ENCODE peak calls at places on chromosomes 16 and 17, in four cellular contexts. K, R, O and V are unnamed samples.
A peak's percentile ranks its signal among the peaks of the same experiment; 100 is the strongest.

GRCh38 chr17:1315409-1315808 is 35.9 kb downstream of the TRARG1 start:
- DNase-seq in K (no peak), R (no peak), O (no peak), V (no peak)

GRCh38 chr16:64428463-64428862 is 693.4 kb downstream of the CDH11 start:
- DNase-seq in K (no peak), R (no peak), O (no peak), V (no peak)

GRCh38 chr17:39143552-39144093 is 7.8 kb downstream of the PLXDC1 start:
- DNase-seq in K (no peak), R (no peak), O (no peak), V (no peak)

GRCh38 chr17:72760368-72760767 is 332.1 kb downstream of the SLC39A11 start:
- DNase-seq in K (no peak), R (no peak), O (no peak), V (no peak)

GRCh38 chr17:40315678-40316570 is 6.9 kb downstream of the RARA start:
- DNase-seq in K (no peak), R (peak; percentile 25), O (no peak), V (no peak)

GRCh38 chr17:34626141-34626681 is 46.8 kb downstream of the TMEM132E start:
- DNase-seq in K (no peak), R (no peak), O (peak; percentile 42), V (no peak)

GRCh38 chr16:58348986-58349385 is 43.3 kb upstream of the GINS3 start:
- DNase-seq in K (no peak), R (no peak), O (no peak), V (no peak)

GRCh38 chr16:57807252-57807967 is 5.1 kb upstream of the KIFC3 start:
- DNase-seq in K (no peak), R (no peak), O (no peak), V (no peak)

GRCh38 chr16:24328835-24329418 is 72.8 kb downstream of the CACNG3 start:
- DNase-seq in K (no peak), R (no peak), O (no peak), V (no peak)

GRCh38 chr17:74823176-74823495 is 36.5 kb downstream of the GRIN2C start:
- DNase-seq in K (no peak), R (no peak), O (no peak), V (no peak)

GRCh38 chr17:71188811-71189492 is 931.9 kb upstream of the SOX9 start:
- DNase-seq in K (no peak), R (no peak), O (no peak), V (no peak)

GRCh38 chr17:28173071-28173561 is 130.6 kb downstream of the NLK start:
- DNase-seq in K (no peak), R (no peak), O (no peak), V (no peak)
- H3K4me1 ChIP-seq in K (peaks cover 8% of the 10 kb centered on the region), R (no peaks in the 10 kb centered on the region), O (no peaks in the 10 kb centered on the region), V (no peaks in the 10 kb centered on the region)

GRCh38 chr16:20899503-20900298 is 457 bp downstream of the DCUN1D3 start:
- DNase-seq in K (no peak), R (no peak), O (peak; percentile 59), V (no peak)

GRCh38 chr16:20898938-20899502 is 1.1 kb downstream of the DCUN1D3 start:
- DNase-seq in K (no peak), R (no peak), O (no peak), V (no peak)

GRCh38 chr16:20900299-20901067 is at the start of the genes DCUN1D3 and LYRM1:
- DNase-seq in K (peak; percentile 92), R (peak; percentile 95), O (peak; percentile 96), V (peak; percentile 93)

GRCh38 chr16:20897253-20897896 is 2.8 kb downstream of the DCUN1D3 start:
- DNase-seq in K (no peak), R (no peak), O (no peak), V (no peak)

DNA sequence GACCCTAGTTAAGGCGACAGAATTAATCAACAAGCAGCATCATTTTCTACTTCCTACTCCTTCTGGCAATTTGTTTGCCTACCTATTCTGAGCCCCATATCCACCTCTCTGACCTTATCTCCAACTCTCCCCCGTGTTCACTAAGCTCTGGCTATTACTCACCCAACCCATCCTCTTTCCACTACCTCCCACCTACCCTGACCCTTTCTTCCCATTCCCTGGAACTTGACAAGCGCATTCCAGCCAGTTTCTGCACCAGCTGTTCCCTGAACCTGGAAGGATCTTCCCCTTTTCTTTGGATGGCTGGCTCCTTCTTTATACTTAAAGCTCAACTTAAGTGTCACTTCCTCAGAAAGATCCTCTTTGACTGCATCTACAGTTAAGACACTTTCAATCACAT is 2.3 kb downstream of the DCUN1D3 start:
- DNase-seq in K (no peak), R (no peak), O (no peak), V (no peak)
- H3K4me3 ChIP-seq in K (no peak overlapping the region), R (peak overlapping the region; percentile 71), O (no peak overlapping the region), V (no peak overlapping the region)

DNA sequence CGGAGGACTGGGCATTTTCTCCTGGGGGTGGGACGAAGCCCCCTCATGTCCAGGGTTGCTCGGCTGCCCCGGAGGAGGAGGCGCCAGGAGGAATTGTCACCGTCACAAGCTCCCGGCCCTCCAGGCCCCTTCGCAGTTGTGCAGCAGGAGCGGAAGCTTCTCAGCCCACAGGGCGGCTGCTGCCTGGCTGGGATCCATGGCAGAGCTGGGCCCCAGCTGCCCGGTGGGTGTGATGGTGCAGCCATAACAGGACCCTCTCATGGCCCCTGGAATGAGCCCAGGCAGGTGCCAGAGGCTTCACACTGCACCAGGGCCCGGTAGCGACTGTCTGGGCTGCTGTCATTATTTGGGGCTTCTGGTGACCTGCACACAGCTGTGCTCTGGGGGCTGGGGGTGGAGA is 54.9 kb upstream of the GNG13 start:
- DNase-seq in K (no peak), R (no peak), O (no peak), V (no peak)
- H3K9me3 ChIP-seq in K (no peaks in the 10 kb centered on the region), R (no peaks in the 10 kb centered on the region), O (no peaks in the 10 kb centered on the region), V (no peaks in the 10 kb centered on the region)

DNA sequence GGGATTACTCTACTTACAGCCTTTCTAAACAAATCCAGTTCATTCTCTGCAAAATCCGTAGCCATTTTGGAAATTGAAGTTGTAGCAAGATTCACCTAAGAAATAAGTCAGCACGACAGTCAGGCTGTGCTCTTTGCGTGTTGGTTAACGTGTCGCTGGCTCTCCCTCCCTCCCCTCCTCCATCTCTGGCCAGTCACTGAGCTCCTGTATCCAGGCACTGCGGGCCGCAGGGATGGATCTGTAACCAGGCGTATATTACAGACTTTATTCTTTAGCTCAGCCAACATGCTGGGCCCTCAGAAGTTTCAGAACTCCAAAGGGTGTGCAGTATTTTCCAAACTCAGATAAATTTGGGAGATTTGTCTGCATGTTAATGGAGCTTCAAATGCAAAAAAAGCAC is 30.8 kb downstream of the KDM8 start:
- DNase-seq in K (no peak), R (no peak), O (peak; percentile 26), V (no peak)
- H3K4me1 ChIP-seq in K (peaks cover 100% of the 10 kb centered on the region), R (peaks cover 85% of the 10 kb centered on the region), O (peaks cover 82% of the 10 kb centered on the region), V (peaks cover 28% of the 10 kb centered on the region)

GRCh38 chr17:49819651-49820050 is 28.2 kb downstream of the TAC4 start:
- DNase-seq in K (no peak), R (no peak), O (no peak), V (no peak)

GRCh38 chr17:49820773-49821172 is 27.1 kb downstream of the TAC4 start:
- DNase-seq in K (no peak), R (no peak), O (no peak), V (no peak)

GRCh38 chr17:49819118-49819517 is 28.8 kb downstream of the TAC4 start:
- DNase-seq in K (no peak), R (no peak), O (no peak), V (no peak)

GRCh38 chr17:49815761-49816281 is 27.3 kb downstream of the KAT7 start:
- DNase-seq in K (no peak), R (no peak), O (no peak), V (no peak)

DNA sequence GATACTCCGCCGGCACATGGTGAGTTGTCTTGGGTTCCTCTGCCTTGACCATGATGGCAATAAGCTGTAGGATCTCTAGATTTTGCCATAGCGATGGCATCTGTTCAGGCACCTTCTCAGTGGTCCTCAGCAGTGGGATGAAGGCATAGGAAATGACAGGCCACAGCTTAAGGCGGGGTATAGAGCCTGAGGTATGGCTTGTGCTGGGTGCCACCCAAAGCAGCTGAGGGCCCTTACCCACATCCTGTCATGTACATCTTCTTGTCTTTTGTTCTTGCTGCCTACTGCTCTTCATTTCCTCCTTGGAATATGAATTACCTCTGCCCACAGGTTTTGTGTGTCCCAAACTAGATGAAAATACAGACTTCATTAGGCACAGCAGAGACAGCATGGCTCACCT is 29.5 kb downstream of the KAT7 start:
- DNase-seq in K (peak; percentile 79), R (no peak), O (no peak), V (no peak)
- H3K4me3 ChIP-seq in K (no peak overlapping the region), R (no peak overlapping the region), O (no peak overlapping the region), V (no peak overlapping the region)

GRCh38 chr16:75176926-75177325 is 28.6 kb downstream of the ZFP1 start:
- DNase-seq in K (no peak), R (no peak), O (no peak), V (no peak)
- H3K9me3 ChIP-seq in K (no peaks in the 10 kb centered on the region), R (peaks cover 21% of the 10 kb centered on the region), O (peaks cover 42% of the 10 kb centered on the region), V (peaks cover 21% of the 10 kb centered on the region)

GRCh38 chr17:29131814-29132682 is 48.1 kb downstream of the MYO18A start:
- DNase-seq in K (no peak), R (no peak), O (no peak), V (no peak)

GRCh38 chr17:29129731-29130130 is 50.5 kb downstream of the MYO18A start:
- DNase-seq in K (no peak), R (no peak), O (peak; percentile 56), V (no peak)

GRCh38 chr17:29136998-29137730 is 43.0 kb downstream of the MYO18A start:
- DNase-seq in K (no peak), R (no peak), O (no peak), V (no peak)

GRCh38 chr17:29135464-29135863 is 44.7 kb downstream of the MYO18A start:
- DNase-seq in K (no peak), R (no peak), O (no peak), V (no peak)

DNA sequence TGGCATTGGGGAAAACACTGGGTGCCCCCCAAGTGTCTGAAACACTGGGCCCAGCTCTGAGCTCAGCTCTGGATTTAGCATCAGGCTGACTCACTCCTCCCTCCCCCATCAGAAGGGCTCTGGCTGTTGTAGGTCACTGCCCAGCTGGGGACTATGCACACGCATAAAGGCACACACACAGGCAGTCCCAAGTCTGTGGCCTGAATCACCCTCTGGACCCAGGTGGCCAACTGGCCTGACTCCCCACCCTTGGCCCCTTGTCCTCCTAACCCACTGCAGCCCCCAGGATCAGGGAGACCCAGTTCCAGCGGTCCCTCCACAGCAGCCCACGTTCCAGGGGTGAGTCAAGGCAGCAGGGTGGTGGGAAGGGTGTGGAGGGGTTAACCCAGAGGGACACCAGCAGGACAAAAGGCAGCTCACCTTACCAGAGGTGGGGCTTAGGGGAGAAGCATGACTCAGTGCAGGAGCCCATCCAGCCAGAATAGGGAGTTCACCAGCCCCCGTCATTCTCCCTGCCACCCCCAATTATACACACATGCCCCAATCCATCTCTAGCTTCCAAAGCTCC is 47.0 kb downstream of the MYO18A start:
- DNase-seq in K (no peak), R (no peak), O (no peak), V (no peak)
- H3K4me1 ChIP-seq in K (peaks cover 62% of the 10 kb centered on the region), R (peaks cover 43% of the 10 kb centered on the region), O (peaks cover 16% of the 10 kb centered on the region), V (peaks cover 1% of the 10 kb centered on the region)